ENCODE peak calls at places on chromosomes 4 and X, in four cellular contexts. S is H9, O is IMR-90, I is H1. X is an unnamed sample.

GRCh38 chrX:143466130-143466529 is 51.1 kb downstream of the SPANXN3 start:
- DNase-seq in S (no peak), O (no peak), I (no peak), X (no peak)

GRCh38 chrX:108165349-108166111 is 74.0 kb downstream of the ATG4A start:
- DNase-seq in S (peak), O (peak), I (peak), X (peak)

GRCh38 chr4:123505077-123505456 is 108.5 kb downstream of the SPRY1 start:
- DNase-seq in S (no peak), O (peak), I (no peak), X (peak)

GRCh38 chr4:130336585-130337217 is 1240.7 kb downstream of the C4orf33 start:
- DNase-seq in S (no peak), O (peak), I (no peak), X (peak)

GRCh38 chr4:6764976-6765620 is 17.4 kb upstream of the KIAA0232 start:
- DNase-seq in S (no peak), O (no peak), I (no peak), X (no peak)

GRCh38 chr4:23097251-23097650 is 404.5 kb downstream of the GBA3 start:
- DNase-seq in S (no peak), O (peak), I (no peak), X (no peak)

GRCh38 chr4:123452585-123452984 is 56.0 kb downstream of the SPRY1 start:
- DNase-seq in S (no peak), O (peak), I (no peak), X (no peak)

GRCh38 chrX:134542485-134542884 is 82.5 kb downstream of the HPRT1 start:
- DNase-seq in S (no peak), O (peak), I (no peak), X (peak)

GRCh38 chr4:70688795-70689231 is 481 bp downstream of the UTP3 start:
- DNase-seq in S (no peak), O (no peak), I (no peak), X (peak)

GRCh38 chrX:134821901-134822300 is 163.6 kb upstream of the PLAC1 start:
- DNase-seq in S (no peak), O (peak), I (no peak), X (peak)

GRCh38 chr4:165207016-165207430 is 338 bp upstream of the KLHL2 start:
- DNase-seq in S (peak), O (peak), I (no peak), X (peak)

GRCh38 chr4:54064317-54065275 is at the start of gene CHIC2:
- DNase-seq in S (peak), O (peak), I (peak), X (peak)

GRCh38 chrX:90617710-90618325 is 696.1 kb downstream of the TGIF2LX start:
- DNase-seq in S (no peak), O (no peak), I (no peak), X (no peak)

GRCh38 chr4:136557396-136557795 is 974.9 kb downstream of the PCDH18 start:
- DNase-seq in S (no peak), O (no peak), I (no peak), X (no peak)

GRCh38 chrX:68995386-68995779 is 166.6 kb downstream of the EFNB1 start:
- DNase-seq in S (no peak), O (no peak), I (no peak), X (no peak)

GRCh38 chr4:123776267-123776666 is 379.7 kb downstream of the SPRY1 start:
- DNase-seq in S (no peak), O (no peak), I (no peak), X (no peak)

GRCh38 chr4:10529891-10530786 is 72.9 kb upstream of the ZNF518B start:
- DNase-seq in S (no peak), O (no peak), I (no peak), X (peak)

GRCh38 chrX:39773923-39774803 is 323.6 kb downstream of the BCOR start:
- DNase-seq in S (no peak), O (peak), I (no peak), X (no peak)

GRCh38 chrX:138349351-138349750 is 362.2 kb downstream of the FGF13 start:
- DNase-seq in S (no peak), O (no peak), I (no peak), X (peak)

GRCh38 chrX:150688911-150689451 is 4.2 kb upstream of the MTMR1 start:
- DNase-seq in S (peak), O (peak), I (no peak), X (peak)

GRCh38 chrX:49199906-49200771 is at the start of gene SYP:
- DNase-seq in S (peak), O (peak), I (peak), X (peak)

GRCh38 chr4:130125468-130125867 is 1029.5 kb downstream of the C4orf33 start:
- DNase-seq in S (no peak), O (no peak), I (no peak), X (no peak)

GRCh38 chrX:1462596-1463251 is 10.0 kb upstream of the ASMTL start:
- DNase-seq in S (no peak), O (peak), I (peak), X (no peak)

GRCh38 chr4:55032788-55033187 is 92.6 kb downstream of the KDR start:
- DNase-seq in S (no peak), O (no peak), I (no peak), X (peak)

GRCh38 chr4:116122131-116122530 is 963.2 kb downstream of the TRAM1L1 start:
- DNase-seq in S (no peak), O (no peak), I (no peak), X (no peak)

GRCh38 chr4:123216946-123217345 is 179.6 kb upstream of the SPRY1 start:
- DNase-seq in S (no peak), O (no peak), I (no peak), X (no peak)

GRCh38 chr4:26197018-26197779 is 123.6 kb upstream of the RBPJ start:
- DNase-seq in S (no peak), O (peak), I (no peak), X (no peak)

GRCh38 chr4:153335665-153336064 is 8.8 kb upstream of the MND1 start:
- DNase-seq in S (no peak), O (peak), I (no peak), X (no peak)

GRCh38 chrX:102746134-102746584 is 25.6 kb downstream of the GPRASP3 start:
- DNase-seq in S (peak), O (no peak), I (peak), X (peak)

GRCh38 chr4:100168521-100168920 is 21.7 kb downstream of the DDIT4L start:
- DNase-seq in S (no peak), O (peak), I (no peak), X (no peak)

GRCh38 chr4:142595222-142595871 is 250.8 kb downstream of the INPP4B start:
- DNase-seq in S (no peak), O (no peak), I (no peak), X (no peak)

GRCh38 chrX:103774070-103774642 is 2.5 kb upstream of the PLP1 start:
- DNase-seq in S (peak), O (peak), I (no peak), X (no peak)

GRCh38 chr4:109302366-109303140 is at the start of gene COL25A1:
- DNase-seq in S (peak), O (peak), I (peak), X (peak)

GRCh38 chr4:109298279-109299010 is 4.0 kb downstream of the COL25A1 start:
- DNase-seq in S (no peak), O (no peak), I (no peak), X (peak)

GRCh38 chr4:109301691-109302365 is 630 bp downstream of the COL25A1 start:
- DNase-seq in S (peak), O (no peak), I (peak), X (peak)

DNA sequence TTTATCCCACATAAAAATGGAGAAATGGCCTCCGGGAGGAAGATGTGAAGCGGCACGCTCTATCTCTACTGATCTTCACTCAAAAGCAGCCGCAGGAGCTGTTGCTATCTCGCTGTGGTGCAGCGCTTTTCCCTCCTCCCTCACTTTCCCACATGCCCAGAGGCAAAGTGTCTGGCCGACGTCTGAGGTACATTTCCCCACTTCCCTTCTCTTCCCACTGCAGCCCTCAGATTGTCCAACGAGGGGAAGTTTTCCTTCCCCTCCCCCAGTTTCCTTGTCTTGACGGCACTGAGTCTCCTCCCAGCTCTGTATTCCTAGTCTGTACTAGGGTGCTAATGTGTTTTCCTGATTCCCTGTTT is 662 bp upstream of the COL25A1 start:
- DNase-seq in S (no peak), O (no peak), I (no peak), X (peak)
- H2BK120ac ChIP-seq in S (no peak), O (no peak), I (no peak), X (no peak)

GRCh38 chrX:10729000-10729399 is 108.6 kb upstream of the MID1 start:
- DNase-seq in S (no peak), O (no peak), I (no peak), X (no peak)

GRCh38 chrX:10722804-10723364 is 102.5 kb upstream of the MID1 start:
- DNase-seq in S (peak), O (peak), I (peak), X (peak)

GRCh38 chrX:10726647-10727046 is 106.3 kb upstream of the MID1 start:
- DNase-seq in S (no peak), O (peak), I (no peak), X (no peak)

DNA sequence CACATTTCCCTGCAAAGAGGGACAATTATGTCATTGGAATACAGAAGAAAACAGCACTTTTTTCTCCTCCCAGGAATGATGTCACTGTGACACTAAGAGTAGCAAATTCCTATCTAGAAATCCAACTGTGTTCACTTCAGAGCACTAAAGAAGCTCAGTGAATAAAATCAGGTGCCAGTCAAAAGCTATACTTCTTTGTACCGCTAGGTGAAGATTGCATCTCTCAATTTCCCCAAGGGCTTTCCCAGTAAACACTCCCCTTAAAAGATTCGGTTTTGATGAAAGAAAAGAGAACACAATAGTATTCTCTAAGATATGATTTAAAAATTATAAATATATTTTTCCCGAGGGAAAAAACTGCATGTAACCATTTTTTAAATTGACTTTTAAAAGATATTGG is 104.7 kb upstream of the MID1 start:
- DNase-seq in S (no peak), O (peak), I (no peak), X (peak)
- H3K56ac ChIP-seq in S (no peak), O (no peak), I (no peak), X (no peak)

DNA sequence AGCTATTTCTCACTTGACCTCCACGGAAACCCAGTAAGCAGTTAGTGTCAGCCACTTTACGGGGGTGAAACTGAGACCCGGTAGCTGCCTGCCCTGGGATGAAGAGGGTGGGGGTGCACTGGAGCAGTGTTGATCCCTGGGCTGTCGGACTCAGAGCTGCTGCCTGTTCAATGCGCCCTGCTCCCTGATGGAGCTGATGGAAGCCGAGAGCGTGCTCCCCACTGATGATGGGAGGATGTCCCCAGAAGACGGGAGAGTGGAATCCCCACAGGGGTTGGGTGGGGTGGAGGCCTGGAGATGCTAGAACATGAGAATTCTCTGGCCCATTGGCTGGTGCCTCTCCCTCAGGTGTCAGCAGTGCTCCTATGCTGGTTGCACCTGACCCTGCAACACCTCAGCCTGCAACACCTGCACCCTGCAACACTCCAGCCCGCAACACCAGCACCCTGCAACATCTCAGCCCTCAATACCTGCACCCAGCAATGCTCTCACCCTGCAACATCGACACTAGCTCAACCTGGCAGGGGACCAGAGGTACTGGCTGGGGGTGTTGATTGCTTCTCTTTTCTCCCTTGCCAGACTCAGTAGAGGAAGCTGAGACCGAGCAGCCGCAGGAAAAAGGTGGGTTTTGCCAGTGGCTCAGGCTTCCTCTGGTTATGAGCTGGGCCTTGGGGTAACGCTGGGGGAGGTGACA is 25.7 kb downstream of the SH3TC1 start:
- DNase-seq in S (no peak), O (no peak), I (no peak), X (no peak)
- H2BK15ac ChIP-seq in S (no peak), O (no peak), I (peak), X (no peak)

DNA sequence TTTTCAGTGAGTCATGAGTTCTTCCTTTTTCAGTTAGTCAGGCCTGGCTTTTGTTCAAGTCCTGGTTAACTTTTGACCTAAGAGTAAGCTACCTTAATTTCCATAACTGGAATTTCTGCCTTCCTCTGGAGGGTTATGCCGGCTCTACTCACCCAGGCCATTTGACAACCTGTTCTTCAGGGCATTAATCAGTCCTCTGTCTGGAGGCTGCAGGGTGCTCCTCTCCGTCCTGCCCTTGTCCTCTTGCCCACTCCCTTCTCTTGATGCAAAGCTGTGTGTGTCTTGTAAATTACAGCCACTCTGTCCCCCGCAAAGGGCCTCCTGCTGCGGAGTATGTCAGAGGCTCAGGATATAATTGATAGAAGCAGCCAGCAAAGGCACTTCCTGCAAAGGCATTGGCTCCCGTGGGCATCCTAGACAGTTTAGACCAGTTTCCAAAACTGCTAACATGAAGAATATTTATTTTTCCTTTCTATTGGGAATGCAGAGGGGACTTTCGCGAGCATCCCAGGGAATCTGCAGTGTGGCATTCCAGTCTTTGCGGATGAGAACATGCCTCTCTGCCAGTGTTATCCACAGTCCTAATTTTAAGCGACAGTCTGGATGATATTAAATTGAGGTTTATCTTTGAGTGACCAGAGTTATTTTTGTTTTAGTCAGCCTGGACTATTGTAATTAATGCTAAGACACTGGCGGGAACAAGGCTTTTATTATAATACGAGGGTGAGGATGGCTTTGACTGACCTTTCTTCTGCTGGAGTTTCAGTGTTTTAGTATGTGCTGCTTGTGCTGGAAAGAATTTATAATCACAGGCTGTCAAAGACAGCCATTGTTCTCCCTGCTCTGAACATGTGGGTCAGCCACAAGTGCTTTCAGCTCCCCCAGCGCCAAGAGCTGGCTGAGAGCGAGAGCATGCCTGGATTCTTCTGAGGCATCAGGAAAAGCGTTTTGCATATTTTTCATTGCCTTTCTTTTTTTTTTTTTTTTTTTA is 74.2 kb downstream of the LIMCH1 start:
- DNase-seq in S (peak), O (peak), I (no peak), X (peak)
- H2BK120ac ChIP-seq in S (no peak), O (no peak), I (no peak), X (no peak)

X was measured in mesendoderm.